ENCODE peak calls at places on chromosome 9, in six cellular contexts. S is A549, R is GM10248, O is uterus, V is astrocyte of the spinal cord, M is mammary epithelial cell. P is an unnamed sample.

GRCh38 chr9:136395345-136396218 is 4.4 kb downstream of the SNAPC4 start:
- DNase-seq in R (no peak), S (no peak), M (no peak), O (no peak), V (no peak), P (no peak)

GRCh38 chr9:122143296-122143695 is 16.3 kb downstream of the NDUFA8 start:
- DNase-seq in M (no peak), V (no peak), O (no peak), R (no peak), S (no peak), P (no peak)

GRCh38 chr9:127937383-127938297 is at the start of gene DPM2:
- DNase-seq in R (peak; percentile 95), M (peak; percentile 78), V (peak; percentile 87), O (peak; percentile 79), S (peak; percentile 93), P (peak; percentile 81)

GRCh38 chr9:109417054-109417453 is 81.1 kb downstream of the PTPN3 start:
- DNase-seq in R (no peak), M (no peak), S (no peak), O (no peak), V (no peak), P (no peak)

GRCh38 chr9:6230037-6230778 is 14.6 kb downstream of the IL33 start:
- DNase-seq in M (peak; percentile 85), V (no peak), R (no peak), S (no peak), O (no peak), P (no peak)

GRCh38 chr9:4238522-4238921 is 61.3 kb downstream of the GLIS3 start:
- DNase-seq in V (peak; percentile 67), M (peak; percentile 66), R (no peak), O (no peak), S (no peak), P (no peak)

GRCh38 chr9:9523476-9523875 is 1089.3 kb downstream of the PTPRD start:
- DNase-seq in R (no peak), M (no peak), V (no peak), S (no peak), O (no peak), P (no peak)

GRCh38 chr9:111016046-111017026 is 21.9 kb downstream of the LPAR1 start:
- DNase-seq in O (no peak), R (no peak), M (peak; percentile 14), V (peak; percentile 64), S (no peak), P (no peak)

GRCh38 chr9:70034292-70034711 is 9.3 kb upstream of the MAMDC2 start:
- DNase-seq in M (peak; percentile 41), V (no peak), O (peak; percentile 29), R (no peak), S (no peak), P (no peak)

GRCh38 chr9:104386425-104387069 is 117.5 kb upstream of the OR13F1 start:
- DNase-seq in M (peak; percentile 27), R (peak; percentile 22), S (peak; percentile 23), O (no peak), V (peak; percentile 25), P (no peak)

GRCh38 chr9:76194896-76195295 is 199.3 kb downstream of the RFK start:
- DNase-seq in V (peak; percentile 31), R (no peak), M (peak; percentile 6), O (no peak), S (no peak), P (no peak)

GRCh38 chr9:128528445-128529160 is 23.8 kb upstream of the SPTAN1 start:
- DNase-seq in M (no peak), V (no peak), S (no peak), R (no peak), O (no peak), P (no peak)

GRCh38 chr9:127563579-127563978 is 48.5 kb upstream of the STXBP1 start:
- DNase-seq in O (no peak), S (no peak), V (no peak), R (no peak), M (no peak), P (no peak)

GRCh38 chr9:115653231-115653630 is 500.4 kb upstream of the PAPPA start:
- DNase-seq in V (peak; percentile 50), R (no peak), S (no peak), O (no peak), M (no peak), P (no peak)

GRCh38 chr9:219670-220365 is 5.2 kb downstream of the DOCK8 start:
- DNase-seq in O (no peak), S (no peak), V (no peak), R (no peak), M (no peak), P (no peak)

GRCh38 chr9:16974436-16974835 is 104.0 kb upstream of the BNC2 start:
- DNase-seq in S (no peak), M (no peak), R (no peak), V (no peak), O (no peak), P (no peak)

GRCh38 chr9:111798786-111799185 is 4.0 kb upstream of the SHOC1 start:
- DNase-seq in S (no peak), R (no peak), O (no peak), V (peak; percentile 30), M (peak; percentile 38), P (no peak)

GRCh38 chr9:135926402-135927194 is 19.3 kb upstream of the CAMSAP1 start:
- DNase-seq in R (peak; percentile 51), V (peak; percentile 84), O (no peak), S (peak; percentile 72), M (peak; percentile 96), P (no peak)

GRCh38 chr9:86330186-86330585 is 24.0 kb downstream of the TUT7 start:
- DNase-seq in R (no peak), V (no peak), M (no peak), S (no peak), O (no peak), P (no peak)

DNA sequence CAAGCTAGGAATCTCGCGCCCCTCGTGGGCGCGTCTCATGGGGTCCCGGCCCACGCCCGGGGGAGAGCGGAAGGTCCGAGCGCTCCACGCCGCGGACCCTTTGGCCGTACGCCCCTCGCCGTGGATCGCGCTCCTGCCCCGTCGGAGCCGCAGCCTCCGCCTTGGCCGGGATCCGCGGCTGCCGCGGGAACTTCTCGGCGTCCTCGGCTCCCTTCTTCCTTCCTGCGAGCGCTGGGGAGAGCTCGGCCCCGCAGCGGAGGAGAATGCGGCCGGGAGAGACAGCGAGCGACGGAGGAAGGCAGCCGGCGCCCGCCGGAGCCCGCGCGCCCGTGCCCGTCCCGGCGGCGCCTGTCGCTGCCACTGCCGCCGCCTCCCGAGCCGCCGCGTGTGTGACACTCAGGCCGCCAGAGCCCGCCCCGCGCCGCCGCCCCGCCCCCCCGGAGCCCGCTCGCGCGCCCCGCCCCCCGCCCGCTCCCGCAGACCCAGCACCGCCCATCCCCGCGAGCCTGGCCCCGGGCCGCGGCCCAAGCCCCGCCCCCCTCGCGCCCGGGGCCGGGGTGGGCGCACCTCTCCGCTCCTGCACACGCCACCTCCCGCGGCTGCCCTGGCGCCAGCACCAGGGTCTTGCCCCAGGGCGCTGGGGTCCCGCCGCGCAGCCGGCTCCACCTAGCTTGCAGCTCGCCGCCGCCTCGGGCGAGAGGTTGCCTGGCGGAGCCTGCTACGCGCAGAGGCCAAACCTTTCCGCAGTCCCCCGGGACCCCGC is at the start of gene SHB:
- DNase-seq in O (peak; percentile 65), R (peak; percentile 95), M (peak; percentile 58), V (no peak), S (peak; percentile 83), P (peak; percentile 80)
- TF ChIP-seq CTCF in O (no peak), R (no peak), M (no peak), V (no peak), S (peak; percentile 22), P (no peak)

GRCh38 chr9:28951945-28952344 is 1378.7 kb upstream of the C9orf72 start:
- DNase-seq in R (no peak), S (no peak), M (no peak), O (no peak), V (peak; percentile 1), P (no peak)
- TF ChIP-seq CTCF in R (peak; percentile 20), S (no peak), M (peak; percentile 7), O (no peak), V (peak; percentile 35), P (no peak)

GRCh38 chr9:130701059-130702022 is 7.8 kb downstream of the EXOSC2 start:
- DNase-seq in V (peak; percentile 89), O (peak; percentile 60), R (peak; percentile 56), M (peak; percentile 44), S (peak; percentile 71), P (peak; percentile 91)

GRCh38 chr9:130696139-130696650 is 2.6 kb downstream of the EXOSC2 start:
- DNase-seq in R (no peak), S (no peak), V (no peak), O (no peak), M (no peak), P (no peak)

GRCh38 chr9:130699047-130699446 is 5.5 kb downstream of the EXOSC2 start:
- DNase-seq in M (no peak), O (no peak), S (no peak), V (no peak), R (no peak), P (no peak)

GRCh38 chr9:130696996-130697395 is 3.4 kb downstream of the EXOSC2 start:
- DNase-seq in O (no peak), M (no peak), S (no peak), R (no peak), V (no peak), P (no peak)

GRCh38 chr9:130698514-130698913 is 4.9 kb downstream of the EXOSC2 start:
- DNase-seq in R (no peak), S (no peak), V (peak; percentile 76), M (no peak), O (no peak), P (no peak)
- TF ChIP-seq CTCF in R (no peak), S (no peak), V (no peak), M (no peak), O (no peak), P (no peak)

GRCh38 chr9:28073278-28073677 is 500.0 kb upstream of the C9orf72 start:
- DNase-seq in S (peak; percentile 3), R (no peak), V (peak; percentile 75), O (no peak), M (peak; percentile 32), P (peak; percentile 45)
- TF ChIP-seq CTCF in S (peak; percentile 48), R (peak; percentile 30), V (peak; percentile 55), O (no peak), M (peak; percentile 65), P (peak; percentile 66)

GRCh38 chr9:126514037-126514821 is 99.5 kb upstream of the LMX1B start:
- DNase-seq in V (no peak), M (peak; percentile 30), O (no peak), S (peak; percentile 87), R (peak; percentile 71), P (peak; percentile 89)
- TF ChIP-seq CTCF in V (peak; percentile 38), M (peak; percentile 42), O (peak; percentile 35), S (peak; percentile 77), R (no peak), P (peak; percentile 70)